ENCODE peak calls at places on chromosomes 3 and 15, in seven cellular contexts. M is adrenal gland, S is fibroblast of lung, A is cardiac muscle cell, B is right cardiac atrium, Q is endodermal cell, I is psoas muscle. R is an unnamed sample.

GRCh38 chr3:142817897-142818296 is 71.0 kb downstream of the PCOLCE2 start:
- DNase-seq in M (no peak), S (no peak), A (peak), B (no peak), Q (no peak), I (no peak), R (no peak)

GRCh38 chr3:164918915-164919314 is 159.4 kb downstream of the SI start:
- DNase-seq in M (no peak), S (no peak), A (no peak), B (no peak), Q (no peak), I (no peak), R (no peak)

GRCh38 chr3:141797167-141797773 is 34.1 kb downstream of the GRK7 start:
- DNase-seq in M (peak), S (peak), A (peak), B (peak), Q (peak), I (peak), R (peak)

GRCh38 chr15:74839526-74840395 is 3.2 kb downstream of the ULK3 start:
- DNase-seq in M (no peak), S (no peak), A (no peak), B (no peak), Q (peak), I (no peak), R (no peak)

GRCh38 chr3:43259626-43260025 is 26.7 kb upstream of the SNRK start:
- DNase-seq in M (no peak), S (no peak), A (no peak), B (no peak), Q (no peak), I (no peak), R (no peak)

GRCh38 chr3:12409625-12410596 is 74.4 kb upstream of the TSEN2 start:
- DNase-seq in M (no peak), S (no peak), A (no peak), B (no peak), Q (no peak), I (no peak), R (no peak)

GRCh38 chr15:89203705-89204273 is 17.6 kb downstream of the RLBP1 start:
- DNase-seq in M (no peak), S (no peak), A (no peak), B (no peak), Q (no peak), I (no peak), R (no peak)

GRCh38 chr15:84598993-84599392 is 1.8 kb upstream of the ZSCAN2 start:
- DNase-seq in M (peak), S (peak), A (peak), B (no peak), Q (peak), I (no peak), R (no peak)

GRCh38 chr3:103499132-103499885 is 1064.5 kb downstream of the ZPLD1 start:
- DNase-seq in M (no peak), S (peak), A (no peak), B (no peak), Q (no peak), I (no peak), R (no peak)

GRCh38 chr15:89328398-89329254 is 6.0 kb downstream of the POLG start:
- DNase-seq in M (peak), S (no peak), A (no peak), B (peak), Q (no peak), I (no peak), R (no peak)

GRCh38 chr15:45705510-45706473 is 71.0 kb downstream of the SQOR start:
- DNase-seq in M (peak), S (peak), A (peak), B (peak), Q (peak), I (peak), R (peak)

GRCh38 chr3:55511895-55512585 is 24.9 kb upstream of the WNT5A start:
- DNase-seq in M (no peak), S (peak), A (peak), B (no peak), Q (no peak), I (no peak), R (no peak)
- H3K27ac ChIP-seq in M (no peak), S (no peak), A (no peak), B (no peak), Q (peak), I (no peak), R (no peak)

GRCh38 chr3:188861847-188862740 is 309.7 kb upstream of the TPRG1 start:
- DNase-seq in M (no peak), S (peak), A (peak), B (no peak), Q (no peak), I (no peak), R (no peak)

GRCh38 chr3:188868803-188869202 is 303.0 kb upstream of the TPRG1 start:
- DNase-seq in M (no peak), S (no peak), A (no peak), B (no peak), Q (no peak), I (no peak), R (no peak)

GRCh38 chr3:188860147-188860546 is 311.6 kb upstream of the TPRG1 start:
- DNase-seq in M (no peak), S (peak), A (peak), B (no peak), Q (no peak), I (no peak), R (no peak)

GRCh38 chr3:188867691-188868090 is 304.1 kb upstream of the TPRG1 start:
- DNase-seq in M (no peak), S (no peak), A (no peak), B (no peak), Q (no peak), I (no peak), R (no peak)

DNA sequence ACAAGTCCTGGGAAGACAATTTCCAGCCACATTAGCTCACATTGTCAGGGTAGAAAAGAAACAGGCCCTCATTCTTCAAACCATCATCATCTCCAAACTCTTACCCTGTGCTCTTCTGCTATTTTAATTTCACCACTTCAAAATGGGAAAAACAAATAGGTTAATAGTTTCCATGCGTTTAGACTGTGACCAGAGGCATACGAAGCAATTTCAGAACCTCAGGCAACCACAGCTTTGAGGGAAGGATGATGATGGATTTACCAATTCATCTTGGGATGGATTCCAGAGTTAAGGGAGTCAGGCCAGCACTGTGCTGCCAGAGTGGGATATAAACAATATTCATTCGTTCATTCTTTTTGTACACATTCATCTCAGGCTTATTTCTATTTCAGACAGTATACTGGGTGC is 307.8 kb upstream of the TPRG1 start:
- DNase-seq in M (no peak), S (peak), A (peak), B (no peak), Q (no peak), I (no peak), R (no peak)
- H3K27ac ChIP-seq in M (no peak), S (no peak), A (no peak), B (no peak), Q (no peak), I (no peak), R (no peak)

GRCh38 chr3:154247806-154248480 is 76.3 kb downstream of the DHX36 start:
- DNase-seq in M (no peak), S (no peak), A (no peak), B (no peak), Q (no peak), I (no peak), R (no peak)
- H3K27ac ChIP-seq in M (no peak), S (no peak), A (no peak), B (no peak), Q (peak), I (no peak), R (no peak)

GRCh38 chr3:57935539-57935938 is 72.7 kb upstream of the FLNB start:
- DNase-seq in M (no peak), S (no peak), A (peak), B (no peak), Q (no peak), I (no peak), R (no peak)

GRCh38 chr3:57934373-57934772 is 73.8 kb upstream of the FLNB start:
- DNase-seq in M (no peak), S (no peak), A (no peak), B (no peak), Q (no peak), I (no peak), R (no peak)

GRCh38 chr3:57929988-57930387 is 78.2 kb upstream of the FLNB start:
- DNase-seq in M (no peak), S (no peak), A (no peak), B (no peak), Q (no peak), I (no peak), R (no peak)

GRCh38 chr3:57937092-57937491 is 71.1 kb upstream of the FLNB start:
- DNase-seq in M (no peak), S (no peak), A (no peak), B (no peak), Q (no peak), I (no peak), R (no peak)

GRCh38 chr3:57933589-57933988 is 74.6 kb upstream of the FLNB start:
- DNase-seq in M (no peak), S (no peak), A (no peak), B (no peak), Q (no peak), I (no peak), R (no peak)
- H3K27ac ChIP-seq in M (no peak), S (no peak), A (no peak), B (no peak), Q (no peak), I (no peak), R (no peak)

DNA sequence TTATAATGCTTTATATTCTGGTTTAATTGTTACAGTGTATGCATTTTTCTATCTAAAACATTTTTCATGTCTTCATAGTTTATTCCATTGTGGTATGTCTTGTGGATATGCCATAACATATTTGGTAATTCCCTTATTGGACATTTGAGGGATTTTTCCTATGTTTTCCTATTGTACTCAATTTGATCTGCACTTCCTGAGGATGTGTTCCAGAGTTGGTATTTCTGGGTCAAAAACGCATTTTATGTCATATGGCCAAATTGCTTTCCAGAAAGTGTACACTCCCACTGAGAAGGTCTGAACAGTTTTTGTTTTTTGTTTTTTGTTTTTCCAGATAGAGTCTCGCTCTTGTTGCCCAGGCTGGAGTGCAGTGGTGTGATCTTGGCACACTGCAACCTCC is 6.8 kb downstream of the ARL8B start:
- DNase-seq in M (no peak), S (no peak), A (no peak), B (no peak), Q (no peak), I (no peak), R (no peak)
- H3K27ac ChIP-seq in M (no peak), S (no peak), A (no peak), B (no peak), Q (no peak), I (no peak), R (no peak)

R was measured in aorta.